ENCODE peak calls at places on chromosomes 2 and 18, in eight cellular contexts. F is stimulated activated CD8-positive, alpha-beta memory T cell treated with anti-CD3 and anti-CD28 coated beads, Interleukin-4, amount 100 ng/mL, for 48 hours; X is SW 1271; Y is putamen; I is substantia nigra; G is frontal cortex; J is activated naive CD8-positive, alpha-beta T cell treated with anti-CD3 and anti-CD28 coated beads, Interleukin-2, amount 50 U/mL, for 16 hours; S is H54. M is an unnamed sample.

GRCh38 chr18:21669736-21670135 is 34.8 kb downstream of the ABHD3 start:
- DNase-seq in F (no peak), X (peak), Y (no peak), I (no peak), G (no peak), J (no peak), S (no peak), M (no peak)

GRCh38 chr18:69490813-69491212 is 90.1 kb downstream of the DOK6 start:
- DNase-seq in F (no peak), X (no peak), Y (no peak), I (no peak), G (no peak), J (no peak), S (no peak), M (peak)

GRCh38 chr2:201116959-201117734 is 1.2 kb downstream of the CFLAR start:
- DNase-seq in F (peak), X (peak), Y (peak), I (peak), G (peak), J (no peak), S (no peak), M (peak)

GRCh38 chr2:181998045-181998444 is 12.4 kb downstream of the PPP1R1C start:
- DNase-seq in F (no peak), X (no peak), Y (no peak), I (no peak), G (no peak), J (no peak), S (no peak), M (no peak)

GRCh38 chr2:147782521-147782920 is 62.3 kb upstream of the ACVR2A start:
- DNase-seq in F (no peak), X (no peak), Y (no peak), I (no peak), G (no peak), J (no peak), S (peak), M (no peak)

GRCh38 chr2:111898703-111899514 is 502 bp downstream of the MERTK start:
- DNase-seq in F (peak), X (no peak), Y (no peak), I (peak), G (no peak), J (no peak), S (no peak), M (no peak)

GRCh38 chr2:223941579-223942277 is 3.4 kb downstream of the WDFY1 start:
- DNase-seq in F (peak), X (no peak), Y (no peak), I (no peak), G (no peak), J (peak), S (peak), M (peak)

GRCh38 chr18:63161728-63162195 is 157.8 kb downstream of the BCL2 start:
- DNase-seq in F (peak), X (peak), Y (no peak), I (no peak), G (no peak), J (peak), S (peak), M (peak)

GRCh38 chr2:83055338-83056010 is 1403.6 kb downstream of the SUCLG1 start:
- DNase-seq in F (no peak), X (peak), Y (no peak), I (no peak), G (no peak), J (no peak), S (peak), M (peak)

GRCh38 chr2:85178980-85179411 is 45.8 kb downstream of the TCF7L1 start:
- DNase-seq in F (no peak), X (no peak), Y (no peak), I (no peak), G (no peak), J (no peak), S (no peak), M (no peak)

GRCh38 chr2:57693177-57693576 is 353.4 kb upstream of the VRK2 start:
- DNase-seq in F (no peak), X (no peak), Y (no peak), I (no peak), G (no peak), J (no peak), S (no peak), M (no peak)

GRCh38 chr2:98086491-98087446 is at the start of gene VWA3B:
- DNase-seq in F (peak), X (no peak), Y (peak), I (no peak), G (peak), J (no peak), S (peak), M (no peak)